ENCODE peak calls at places on chromosomes 4 and X, in five cellular contexts. P is stimulated activated CD8-positive, alpha-beta memory T cell treated with anti-CD3 and anti-CD28 coated beads, Interleukin-15, amount 100 ng/mL, for 1 hour; S is tibial artery; W is GM12878; D is cardiac fibroblast. I is an unnamed sample.

GRCh38 chrX:105260291-105261043 is 40.0 kb upstream of the TEX13A start:
- DNase-seq in D (no peak), S (no peak), P (no peak), W (no peak), I (no peak)

GRCh38 chr4:179097741-179098140 is 1655.5 kb upstream of the AGA start:
- DNase-seq in S (no peak), P (no peak), D (no peak), W (no peak), I (no peak)

GRCh38 chr4:56692576-56692975 is 11.5 kb upstream of the HOPX start:
- DNase-seq in D (no peak), S (no peak), P (no peak), W (no peak), I (no peak)

GRCh38 chr4:118974758-118975157 is 86.1 kb downstream of the SYNPO2 start:
- DNase-seq in W (no peak), S (no peak), P (no peak), D (no peak), I (peak; percentile 36)

GRCh38 chrX:27276751-27277150 is 186.4 kb downstream of the PPP4R3C start:
- DNase-seq in P (no peak), W (no peak), S (no peak), D (no peak), I (no peak)

GRCh38 chr4:3136454-3136853 is 62.0 kb downstream of the HTT start:
- DNase-seq in W (no peak), S (no peak), D (peak; percentile 56), P (no peak), I (no peak)

GRCh38 chr4:52959545-52959944 is 97.4 kb downstream of the RASL11B start:
- DNase-seq in D (peak; percentile 59), W (no peak), S (no peak), P (no peak), I (no peak)

GRCh38 chr4:35939746-35940145 is 304.6 kb downstream of the ARAP2 start:
- DNase-seq in D (no peak), W (no peak), S (no peak), P (no peak), I (no peak)

GRCh38 chr4:5383191-5383980 is 325.0 kb downstream of the EVC2 start:
- DNase-seq in S (no peak), D (no peak), P (no peak), W (no peak), I (peak; percentile 50)

GRCh38 chrX:116246261-116246660 is 75.7 kb downstream of the AGTR2 start:
- DNase-seq in P (no peak), D (peak; percentile 19), W (no peak), S (no peak), I (no peak)

GRCh38 chr4:14022428-14022827 is 394.9 kb upstream of the BOD1L1 start:
- DNase-seq in D (peak; percentile 14), P (no peak), S (no peak), W (no peak), I (peak; percentile 3)

GRCh38 chr4:156962551-156962974 is 9.0 kb downstream of the PDGFC start:
- DNase-seq in S (no peak), D (peak; percentile 73), W (no peak), P (no peak), I (peak; percentile 32)